ENCODE peak calls at places on chromosomes 16 and 17, in seven cellular contexts. N is fibroblast of lung, Q is neural progenitor cell, X is hepatocyte, Z is PC-3, O is MM.1S, I is SK-N-MC. E is an unnamed sample.

GRCh38 chr16:88983771-88984687 is 7.0 kb upstream of the CBFA2T3 start:
- DNase-seq in N (no peak), Q (no peak), X (no peak), Z (no peak), O (no peak), I (no peak), E (no peak)

GRCh38 chr17:31241116-31241515 is 55.9 kb downstream of the OMG start:
- DNase-seq in N (no peak), Q (no peak), X (no peak), Z (no peak), O (no peak), I (no peak), E (no peak)

GRCh38 chr17:33038740-33039139 is 47.1 kb downstream of the SPACA3 start:
- DNase-seq in N (peak), Q (peak), X (peak), Z (peak), O (no peak), I (no peak), E (no peak)

GRCh38 chr17:15398736-15399331 is 57.4 kb upstream of the TEKT3 start:
- DNase-seq in N (peak), Q (no peak), X (peak), Z (peak), O (no peak), I (no peak), E (no peak)

GRCh38 chr16:29994613-29995329 is 646 bp downstream of the HIRIP3 start:
- DNase-seq in N (peak), Q (no peak), X (no peak), Z (peak), O (no peak), I (no peak), E (peak)

GRCh38 chr17:82897514-82898249 is 57.9 kb upstream of the ZNF750 start:
- DNase-seq in N (no peak), Q (no peak), X (no peak), Z (no peak), O (no peak), I (no peak), E (no peak)

GRCh38 chr17:38509008-38509771 is 80.9 kb downstream of the ARHGAP23 start:
- DNase-seq in N (peak), Q (peak), X (peak), Z (peak), O (no peak), I (peak), E (peak)

GRCh38 chr17:77458202-77459017 is 317.6 kb downstream of the SEC14L1 start:
- DNase-seq in N (no peak), Q (no peak), X (no peak), Z (no peak), O (no peak), I (no peak), E (no peak)

GRCh38 chr16:59259074-59259963 is 525.2 kb upstream of the GOT2 start:
- DNase-seq in N (peak), Q (no peak), X (no peak), Z (no peak), O (no peak), I (no peak), E (no peak)

GRCh38 chr17:71338396-71338795 is 782.4 kb upstream of the SOX9 start:
- DNase-seq in N (peak), Q (no peak), X (no peak), Z (peak), O (peak), I (no peak), E (no peak)

GRCh38 chr16:35562471-35562870 is 2103.1 kb downstream of the TP53TG3F start:
- DNase-seq in N (no peak), Q (no peak), X (no peak), Z (no peak), O (peak), I (no peak), E (peak)

DNA sequence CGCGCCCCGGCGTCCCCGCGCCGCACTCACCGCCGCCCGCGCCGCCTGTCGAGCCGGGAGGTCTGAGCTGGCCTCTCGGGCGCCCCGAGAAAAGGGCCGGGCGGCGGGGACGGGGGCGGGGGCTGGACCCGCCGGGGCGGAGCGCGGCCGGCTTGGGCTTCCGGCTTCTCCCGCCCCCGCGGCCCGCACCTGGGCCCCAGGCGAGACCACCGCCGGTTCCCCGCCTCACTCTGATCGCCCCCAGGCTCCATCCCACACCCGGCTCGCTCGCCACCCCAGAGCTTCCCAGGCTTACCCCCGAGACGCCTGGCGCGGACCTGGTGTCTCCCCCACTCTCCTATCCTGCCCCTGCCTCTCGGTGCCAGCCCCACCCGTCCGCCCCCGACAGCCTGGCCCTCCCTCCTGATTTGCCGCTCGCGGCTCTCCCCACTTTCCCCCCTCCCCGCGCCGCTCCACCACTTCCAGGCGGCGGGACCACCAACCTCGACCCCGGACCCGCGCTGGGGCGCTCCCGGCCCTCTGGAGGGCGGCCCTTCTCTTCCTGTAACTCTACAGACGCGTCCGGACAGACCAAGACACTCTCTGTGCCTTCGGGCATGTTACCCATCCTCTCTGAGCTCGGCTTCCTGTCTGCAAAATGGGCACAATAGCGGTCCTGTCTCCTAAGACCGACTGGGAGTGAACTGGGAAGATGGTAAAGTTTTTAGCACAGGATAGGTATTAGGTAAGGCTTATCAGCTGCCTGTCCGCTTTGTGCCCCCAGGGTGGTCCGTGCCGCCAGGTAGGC is at the start of gene LITAF:
- DNase-seq in N (peak), Q (peak), X (peak), Z (peak), O (peak), I (no peak), E (no peak)
- TF ChIP-seq EZH2 in N (no peak), Q (no peak), X (no peak), Z (no peak), O (no peak), I (no peak), E (no peak)

GRCh38 chr16:55118701-55119260 is 188.1 kb downstream of the IRX5 start:
- DNase-seq in N (no peak), Q (no peak), X (no peak), Z (no peak), O (no peak), I (no peak), E (no peak)
- H3K27ac ChIP-seq in N (no peak), Q (no peak), X (no peak), Z (no peak), O (no peak), I (no peak), E (no peak)

GRCh38 chr17:48569676-48570324 is 8.3 kb downstream of the HOXB4 start:
- DNase-seq in N (peak), Q (no peak), X (no peak), Z (no peak), O (no peak), I (no peak), E (no peak)

GRCh38 chr17:48568499-48569259 is 9.5 kb downstream of the HOXB4 start:
- DNase-seq in N (peak), Q (no peak), X (no peak), Z (no peak), O (no peak), I (no peak), E (no peak)

GRCh38 chr17:48571826-48572417 is 6.2 kb downstream of the HOXB4 start:
- DNase-seq in N (no peak), Q (no peak), X (no peak), Z (no peak), O (no peak), I (no peak), E (no peak)

GRCh38 chr17:48571024-48571818 is 6.9 kb downstream of the HOXB4 start:
- DNase-seq in N (peak), Q (no peak), X (no peak), Z (no peak), O (no peak), I (no peak), E (no peak)

GRCh38 chr17:48570325-48571023 is 7.7 kb downstream of the HOXB4 start:
- DNase-seq in N (peak), Q (no peak), X (no peak), Z (no peak), O (no peak), I (no peak), E (no peak)
- H3K4me3 ChIP-seq in N (peak), Q (no peak), X (no peak), Z (no peak), O (no peak), I (no peak), E (no peak)

DNA sequence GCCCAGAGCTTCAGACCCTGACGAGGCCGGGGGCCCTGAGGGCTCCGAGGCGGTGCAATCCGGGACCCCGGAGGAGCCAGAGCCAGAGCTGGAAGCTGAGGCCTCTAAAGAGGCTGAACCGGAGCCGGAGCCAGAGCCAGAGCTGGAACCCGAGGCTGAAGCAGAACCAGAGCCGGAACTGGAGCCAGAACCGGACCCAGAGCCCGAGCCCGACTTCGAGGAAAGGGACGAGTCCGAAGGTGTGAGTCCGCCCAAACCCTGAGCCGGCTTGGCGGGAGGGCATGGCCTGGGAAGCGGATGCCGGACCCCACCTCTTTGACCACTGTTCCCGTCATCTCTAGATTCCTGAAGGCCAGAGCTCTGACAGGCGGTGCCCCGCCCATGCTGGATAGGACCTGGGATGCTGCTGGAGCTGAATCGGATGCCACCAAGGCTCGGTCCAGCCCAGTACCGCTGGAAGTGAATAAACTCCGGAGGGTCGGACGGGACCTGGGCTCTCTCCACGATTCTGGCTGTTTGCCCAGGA is 4.4 kb downstream of the NOL3 start:
- DNase-seq in N (no peak), Q (no peak), X (no peak), Z (no peak), O (no peak), I (no peak), E (no peak)
- TF ChIP-seq EZH2 in N (no peak), Q (no peak), X (no peak), Z (no peak), O (no peak), I (no peak), E (no peak)

GRCh38 chr16:11914759-11915643 is 755 bp downstream of the GSPT1 start:
- DNase-seq in N (peak), Q (peak), X (peak), Z (peak), O (peak), I (no peak), E (no peak)
- H3K27ac ChIP-seq in N (peak), Q (no peak), X (peak), Z (peak), O (peak), I (no peak), E (peak)

DNA sequence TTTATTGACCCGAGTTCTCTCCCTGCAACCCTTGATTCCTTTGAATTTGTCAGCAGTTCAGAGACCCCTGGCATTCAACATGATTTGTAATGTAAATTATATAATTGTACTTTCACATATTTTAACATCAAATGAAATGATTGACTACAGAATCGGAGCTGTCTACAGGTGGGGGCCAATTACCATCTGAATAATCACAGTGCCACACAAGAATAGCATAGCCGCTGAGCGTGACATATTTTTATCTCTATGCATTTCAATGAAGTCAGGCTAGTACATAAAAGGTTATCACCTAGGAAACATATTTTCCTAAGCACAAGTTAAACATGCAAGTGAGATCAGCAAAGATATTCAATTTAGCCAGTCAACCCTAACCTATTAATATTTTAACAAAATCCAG is 66.8 kb downstream of the IRX6 start:
- DNase-seq in N (no peak), Q (no peak), X (no peak), Z (no peak), O (no peak), I (no peak), E (no peak)
- H3K4me3 ChIP-seq in N (no peak), Q (no peak), X (no peak), Z (no peak), O (no peak), I (no peak), E (no peak)

DNA sequence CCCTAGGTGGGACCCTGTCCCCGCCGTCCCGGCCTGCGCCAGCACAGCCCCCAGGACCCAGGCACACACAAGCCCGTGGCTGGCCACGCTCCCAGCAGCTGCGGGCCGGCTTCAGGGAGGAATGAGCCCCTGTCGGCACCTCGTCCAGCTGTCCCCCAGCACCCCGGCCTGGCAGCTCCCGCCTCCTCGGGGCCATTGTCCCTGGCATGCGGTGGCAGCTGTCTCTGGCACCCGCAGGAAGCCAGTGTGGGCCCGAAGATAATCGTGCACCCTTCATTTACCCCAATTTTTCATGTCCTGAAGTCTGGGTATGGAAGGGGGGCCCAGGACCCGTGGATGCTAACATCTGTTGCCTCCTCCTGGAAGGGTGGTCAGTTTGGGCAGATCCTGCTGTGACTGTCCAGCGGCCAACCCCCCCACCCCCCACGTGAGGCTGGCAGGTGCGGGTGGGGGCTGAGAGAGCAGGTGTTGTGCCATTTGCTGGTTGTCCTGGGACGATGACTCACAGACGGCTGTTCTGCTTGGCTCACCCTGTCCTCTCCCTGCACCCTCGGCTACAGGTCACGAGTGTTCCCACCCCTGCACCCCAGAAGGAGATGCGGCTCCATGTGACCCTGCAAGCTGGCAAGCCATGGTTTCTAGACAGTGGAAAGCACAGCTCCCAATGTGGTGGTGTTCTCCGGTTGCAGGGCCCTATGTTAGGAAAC is 4.0 kb upstream of the LMF1 start:
- DNase-seq in N (no peak), Q (no peak), X (no peak), Z (no peak), O (no peak), I (no peak), E (no peak)
- TF ChIP-seq EZH2 in N (no peak), Q (no peak), X (no peak), Z (no peak), O (no peak), I (no peak), E (no peak)

GRCh38 chr17:22703204-22703603 is 1010.9 kb downstream of the KCNJ18 start:
- DNase-seq in N (no peak), Q (no peak), X (no peak), Z (no peak), O (no peak), I (no peak), E (no peak)

GRCh38 chr17:22707626-22708025 is 1015.3 kb downstream of the KCNJ18 start:
- DNase-seq in N (no peak), Q (no peak), X (no peak), Z (no peak), O (no peak), I (no peak), E (no peak)

GRCh38 chr17:22703786-22704441 is 1011.6 kb downstream of the KCNJ18 start:
- DNase-seq in N (no peak), Q (no peak), X (no peak), Z (no peak), O (no peak), I (no peak), E (no peak)

DNA sequence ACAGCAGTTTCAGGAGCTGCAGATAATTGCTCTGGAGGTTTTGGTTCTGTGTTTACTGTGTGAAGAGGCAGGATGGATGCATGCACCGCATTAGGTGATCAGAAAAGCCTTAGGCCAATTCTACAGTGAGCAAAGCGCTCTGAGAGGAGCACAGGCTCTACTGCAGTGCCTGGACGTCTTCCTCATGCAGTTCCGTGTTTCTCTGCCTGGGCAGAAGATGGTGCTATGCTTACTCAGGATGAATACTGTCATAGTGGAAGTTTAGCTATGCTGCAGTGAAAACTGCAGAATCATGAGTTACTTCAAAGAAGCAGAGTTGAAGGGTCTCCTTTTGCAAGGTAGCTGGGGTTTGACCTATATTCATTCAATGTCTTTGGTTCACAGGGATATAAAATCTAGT is 1012.4 kb downstream of the KCNJ18 start:
- DNase-seq in N (no peak), Q (no peak), X (no peak), Z (peak), O (no peak), I (no peak), E (no peak)
- H3K27ac ChIP-seq in N (no peak), Q (no peak), X (no peak), Z (no peak), O (no peak), I (no peak), E (no peak)

GRCh38 chr17:3946711-3947235 is 17.5 kb downstream of the ATP2A3 start:
- DNase-seq in N (peak), Q (no peak), X (no peak), Z (peak), O (no peak), I (no peak), E (no peak)

GRCh38 chr17:3947318-3947810 is 16.9 kb downstream of the ATP2A3 start:
- DNase-seq in N (no peak), Q (no peak), X (no peak), Z (no peak), O (no peak), I (no peak), E (no peak)

GRCh38 chr17:3940965-3941698 is 23.1 kb downstream of the ATP2A3 start:
- DNase-seq in N (no peak), Q (no peak), X (no peak), Z (no peak), O (no peak), I (no peak), E (no peak)

GRCh38 chr17:3943240-3943891 is 20.9 kb downstream of the ATP2A3 start:
- DNase-seq in N (no peak), Q (no peak), X (no peak), Z (no peak), O (no peak), I (no peak), E (no peak)

DNA sequence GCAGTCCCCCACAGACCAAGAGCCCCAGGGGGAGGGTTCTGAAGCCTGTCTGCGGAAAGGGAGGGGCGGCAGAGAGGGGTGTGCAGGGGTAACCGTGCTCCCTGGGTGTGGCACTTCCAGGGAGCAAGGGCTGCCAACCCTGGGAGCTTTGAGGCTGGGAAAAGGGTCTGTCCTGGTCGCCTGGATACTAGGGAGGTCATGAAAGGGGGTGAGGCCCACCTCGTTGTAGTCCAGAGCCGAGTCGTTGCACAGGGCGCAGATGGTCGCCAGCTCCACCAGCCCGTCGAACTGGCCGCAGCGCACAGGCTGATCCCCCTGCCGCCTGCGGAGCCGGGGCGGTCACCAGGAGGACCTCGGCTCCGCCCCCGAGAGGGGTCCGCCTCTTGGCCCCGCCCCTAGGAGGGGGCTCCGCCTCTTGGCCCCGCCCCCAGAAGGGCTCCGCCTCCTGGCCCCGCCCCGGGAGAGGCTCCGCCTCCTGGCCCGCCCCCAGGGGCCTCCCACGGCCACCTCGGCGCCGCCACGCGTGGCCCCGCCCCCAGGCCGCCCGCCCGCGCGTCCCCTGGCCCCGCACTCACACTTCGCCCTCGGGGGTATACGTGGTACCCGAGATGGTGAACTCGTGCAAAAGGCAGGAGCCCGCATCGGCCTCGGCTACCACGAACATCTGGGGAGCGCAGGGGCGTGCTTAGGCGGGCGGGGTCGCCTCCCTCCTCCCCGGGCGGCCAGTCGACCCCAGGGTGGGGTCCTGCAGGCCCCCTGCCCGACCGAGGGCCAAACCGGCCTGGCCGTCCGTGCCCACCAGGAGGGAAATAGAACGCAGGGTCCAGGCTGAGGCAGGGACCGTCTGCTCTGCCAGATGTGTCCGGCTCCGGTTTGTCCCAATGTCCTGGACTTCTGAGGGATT is 19.5 kb downstream of the ATP2A3 start:
- DNase-seq in N (peak), Q (peak), X (peak), Z (no peak), O (no peak), I (no peak), E (no peak)
- H3K4me3 ChIP-seq in N (peak), Q (peak), X (no peak), Z (no peak), O (no peak), I (peak), E (no peak)

GRCh38 chr17:79811888-79812205 is 15.0 kb upstream of the CBX8 start:
- DNase-seq in N (no peak), Q (no peak), X (no peak), Z (no peak), O (no peak), I (no peak), E (no peak)
- TF ChIP-seq EZH2 in N (peak), Q (no peak), X (no peak), Z (no peak), O (no peak), I (no peak), E (peak)